ENCODE peak calls at places on chromosome 5, in eight cellular contexts. N, P, U, F, H, Z, V and X are unnamed samples.

GRCh38 chr5:138408023-138408422 is 30.8 kb upstream of the REEP2 start:
- DNase-seq in N (peak; percentile 14), P (no peak), U (no peak), F (no peak), H (no peak), Z (no peak), V (no peak), X (no peak)

GRCh38 chr5:175576096-175576495 is 81.8 kb upstream of the HRH2 start:
- DNase-seq in N (no peak), P (no peak), U (no peak), F (no peak), H (no peak), Z (no peak), V (no peak), X (no peak)

GRCh38 chr5:119341452-119342349 is 14.1 kb upstream of the TNFAIP8 start:
- DNase-seq in N (no peak), P (no peak), U (peak; percentile 48), F (no peak), H (no peak), Z (no peak), V (no peak), X (no peak)

GRCh38 chr5:32523625-32524024 is 61.7 kb upstream of the SUB1 start:
- DNase-seq in N (no peak), P (peak; percentile 17), U (peak; percentile 40), F (no peak), H (no peak), Z (no peak), V (no peak), X (no peak)

GRCh38 chr5:93582677-93583524 is at the start of gene NR2F1:
- DNase-seq in N (peak; percentile 55), P (peak; percentile 97), U (peak; percentile 77), F (no peak), H (peak; percentile 81), Z (peak; percentile 78), V (peak; percentile 48), X (no peak)

GRCh38 chr5:126562823-126563222 is 32.2 kb downstream of the ALDH7A1 start:
- DNase-seq in N (no peak), P (no peak), U (no peak), F (no peak), H (no peak), Z (no peak), V (no peak), X (no peak)

GRCh38 chr5:116492016-116492623 is 82.5 kb downstream of the SEMA6A start:
- DNase-seq in N (no peak), P (peak; percentile 92), U (peak; percentile 55), F (no peak), H (no peak), Z (no peak), V (no peak), X (no peak)

GRCh38 chr5:143506881-143507552 is 103.5 kb upstream of the NR3C1 start:
- DNase-seq in N (no peak), P (peak; percentile 93), U (no peak), F (no peak), H (no peak), Z (no peak), V (peak; percentile 65), X (no peak)

GRCh38 chr5:127858116-127858784 is 155.1 kb downstream of the CCDC192 start:
- DNase-seq in N (no peak), P (no peak), U (no peak), F (no peak), H (no peak), Z (no peak), V (no peak), X (no peak)

GRCh38 chr5:149674686-149675085 is 55.4 kb upstream of the PPARGC1B start:
- DNase-seq in N (no peak), P (no peak), U (no peak), F (no peak), H (no peak), Z (no peak), V (no peak), X (no peak)

GRCh38 chr5:170520319-170520718 is 16.5 kb downstream of the KCNIP1 start:
- DNase-seq in N (no peak), P (no peak), U (no peak), F (no peak), H (no peak), Z (no peak), V (no peak), X (no peak)

GRCh38 chr5:82793808-82794419 is 283.3 kb downstream of the TMEM167A start:
- DNase-seq in N (peak; percentile 35), P (peak; percentile 37), U (peak; percentile 39), F (no peak), H (peak; percentile 36), Z (no peak), V (peak; percentile 11), X (no peak)

GRCh38 chr5:38830521-38831051 is 15.2 kb upstream of the OSMR start:
- DNase-seq in N (no peak), P (peak; percentile 76), U (no peak), F (no peak), H (no peak), Z (no peak), V (no peak), X (no peak)

GRCh38 chr5:78734094-78734845 is 85.7 kb upstream of the LHFPL2 start:
- DNase-seq in N (no peak), P (no peak), U (no peak), F (no peak), H (no peak), Z (no peak), V (no peak), X (no peak)

GRCh38 chr5:78731884-78732283 is 83.3 kb upstream of the LHFPL2 start:
- DNase-seq in N (no peak), P (peak; percentile 40), U (no peak), F (no peak), H (no peak), Z (no peak), V (no peak), X (no peak)

GRCh38 chr5:78726556-78726955 is 78.0 kb upstream of the LHFPL2 start:
- DNase-seq in N (no peak), P (no peak), U (no peak), F (no peak), H (no peak), Z (no peak), V (no peak), X (no peak)

GRCh38 chr5:78727786-78728761 is 79.5 kb upstream of the LHFPL2 start:
- DNase-seq in N (peak; percentile 50), P (no peak), U (no peak), F (no peak), H (no peak), Z (no peak), V (peak; percentile 51), X (peak; percentile 72)

DNA sequence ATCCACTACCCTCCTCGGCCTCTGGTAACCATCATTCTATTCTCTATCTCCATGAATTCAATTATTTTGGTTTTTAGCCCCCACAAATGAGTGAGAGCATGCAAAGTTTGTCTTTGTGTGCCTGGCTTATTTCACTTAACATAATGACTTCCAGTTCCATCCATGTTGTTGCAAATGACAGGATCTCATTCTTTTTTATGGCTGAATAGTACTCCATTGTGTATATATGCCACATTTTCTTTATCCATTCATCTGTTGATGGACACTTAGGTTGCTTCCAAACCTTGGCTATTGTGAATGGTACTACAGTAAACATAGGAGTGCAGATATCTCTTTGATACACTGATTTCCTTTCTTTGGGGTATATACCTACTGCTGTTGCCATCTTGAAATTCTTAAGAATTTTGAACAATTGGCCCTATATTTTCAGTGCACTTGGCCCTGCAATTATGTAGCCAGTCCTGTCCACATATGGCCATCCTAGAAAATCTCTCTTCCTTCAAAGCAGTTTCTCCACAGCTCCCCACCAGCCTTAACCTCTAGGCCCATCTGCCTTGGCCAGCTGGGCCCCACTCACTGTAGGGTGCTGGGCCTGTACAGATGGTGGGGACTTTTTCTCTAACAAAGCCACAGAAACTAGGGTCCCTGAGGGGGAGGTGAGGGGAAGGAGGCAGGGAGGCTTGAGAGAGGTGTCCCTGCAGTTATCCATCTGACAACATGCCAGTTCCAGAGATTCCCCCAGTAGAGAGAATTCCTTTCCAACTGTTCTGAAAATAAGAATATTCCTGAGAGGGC is 81.9 kb upstream of the LHFPL2 start:
- DNase-seq in N (no peak), P (no peak), U (no peak), F (no peak), H (no peak), Z (no peak), V (no peak), X (no peak)
- TF ChIP-seq CTCF in N (no peak), P (no peak), U (no peak), F (no peak), H (no peak), Z (no peak), V (no peak), X (no peak)

GRCh38 chr5:96651948-96652753 is 10.0 kb upstream of the CAST start:
- DNase-seq in N (no peak), P (no peak), U (peak; percentile 13), F (no peak), H (no peak), Z (no peak), V (peak; percentile 56), X (no peak)
- TF ChIP-seq CTCF in N (peak; percentile 25), P (peak; percentile 32), U (peak; percentile 44), F (no peak), H (peak; percentile 52), Z (peak; percentile 18), V (no peak), X (peak; percentile 32)

DNA sequence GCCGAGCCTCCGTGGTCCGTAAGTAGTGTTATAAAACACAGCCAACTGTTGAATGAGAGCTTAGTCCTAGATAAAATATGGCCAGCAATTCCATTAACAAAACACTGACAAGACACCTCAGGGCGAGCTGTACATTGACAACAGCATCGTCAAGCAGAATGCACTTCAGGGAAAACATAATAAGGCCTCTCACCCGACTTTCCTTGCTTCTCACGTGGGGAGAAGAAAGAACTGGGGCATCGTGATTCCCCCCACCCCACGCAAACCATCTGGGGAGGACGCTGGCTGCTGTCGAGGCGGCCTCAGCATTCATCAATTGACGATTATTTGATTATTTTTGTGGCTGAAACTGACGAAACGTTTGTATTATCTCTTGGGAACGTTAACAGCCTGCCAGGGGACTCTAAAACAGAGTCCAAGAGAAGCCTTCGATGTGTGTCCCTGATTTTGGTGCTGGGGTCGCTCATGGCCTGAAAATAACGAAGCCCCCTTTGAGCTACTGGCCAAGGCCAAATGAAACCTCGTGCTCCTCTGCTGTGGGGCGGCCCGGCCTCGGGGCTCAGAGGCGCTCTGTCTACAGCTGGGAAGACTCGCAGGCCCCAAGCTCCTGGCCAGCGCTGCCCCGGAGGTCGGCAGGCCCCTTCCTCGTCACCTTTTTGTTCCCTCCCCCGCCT is 464 bp downstream of the GDF9 start:
- DNase-seq in N (no peak), P (no peak), U (no peak), F (no peak), H (no peak), Z (no peak), V (no peak), X (no peak)
- TF ChIP-seq CTCF in N (no peak), P (no peak), U (no peak), F (no peak), H (no peak), Z (no peak), V (no peak), X (no peak)

DNA sequence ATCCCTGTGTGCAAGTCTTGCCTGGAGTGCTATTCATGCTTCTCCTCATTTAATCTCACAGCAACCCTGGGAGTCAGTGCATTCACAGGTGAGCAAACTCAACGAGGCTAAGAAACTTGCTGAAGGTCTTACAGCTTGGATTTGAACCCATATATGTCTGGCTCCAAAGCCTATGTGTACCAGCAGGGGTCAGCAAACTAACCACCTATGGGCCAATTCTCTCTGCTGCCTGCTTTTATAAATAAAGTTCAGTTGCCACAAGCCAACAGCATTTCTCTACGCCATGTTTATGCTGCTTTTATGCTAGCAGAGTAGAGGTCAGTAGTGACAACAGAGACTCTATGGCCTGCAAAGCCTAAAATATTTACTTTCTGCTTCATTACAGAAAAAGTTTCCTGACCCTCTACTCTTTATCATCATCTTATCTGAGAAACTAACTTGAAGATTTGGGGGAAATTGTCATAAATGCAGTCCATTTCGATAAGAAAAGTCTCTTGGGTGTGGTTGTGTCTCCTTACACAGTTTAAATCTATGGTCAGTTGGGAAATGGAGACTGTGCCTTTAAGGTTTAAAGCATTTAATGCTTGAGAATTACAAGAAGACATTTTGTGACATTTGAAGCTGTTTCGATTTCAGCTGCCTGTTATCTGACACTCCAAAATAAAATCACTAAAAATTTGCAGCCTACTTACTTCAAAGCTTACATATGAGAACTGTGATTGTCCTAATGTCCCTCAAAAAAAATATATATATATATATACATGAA is 137.7 kb downstream of the PRELID2 start:
- DNase-seq in N (peak; percentile 22), P (peak; percentile 72), U (peak; percentile 61), F (no peak), H (no peak), Z (no peak), V (peak; percentile 19), X (no peak)
- TF ChIP-seq CTCF in N (peak; percentile 31), P (peak; percentile 58), U (peak; percentile 57), F (no peak), H (peak; percentile 50), Z (peak; percentile 44), V (peak; percentile 49), X (peak; percentile 46)